ENCODE peak calls at places on chromosomes 6 and 20, in seven cellular contexts. O is CD8-positive, alpha-beta T cell; T is CD4-positive, alpha-beta memory T cell; M is heart right ventricle; Y is sigmoid colon; Q is mesendoderm; X is testis. G is an unnamed sample.

GRCh38 chr20:59939052-59939878 is 840 bp downstream of the PPP1R3D start:
- DNase-seq in M (peak; percentile 7), X (peak; percentile 23), O (no peak), T (no peak), Y (peak; percentile 72), Q (peak; percentile 51), G (no peak)

GRCh38 chr6:127869772-127870404 is 31.0 kb downstream of the THEMIS start:
- DNase-seq in X (no peak), M (no peak), Y (no peak), T (no peak), O (no peak), Q (peak; percentile 17), G (no peak)

GRCh38 chr6:112367655-112368054 is 20.5 kb downstream of the RFPL4B start:
- DNase-seq in O (no peak), T (no peak), Q (no peak), Y (no peak), M (no peak), X (no peak), G (no peak)

GRCh38 chr6:138088307-138088744 is 18.9 kb downstream of the PERP start:
- DNase-seq in T (no peak), Q (peak; percentile 47), O (no peak), X (no peak), M (no peak), Y (no peak), G (no peak)

GRCh38 chr6:11525468-11526155 is 11.9 kb upstream of the TMEM170B start:
- DNase-seq in Y (no peak), T (no peak), Q (no peak), X (no peak), M (no peak), O (no peak), G (no peak)

GRCh38 chr6:170152111-170152926 is 138.6 kb downstream of the DLL1 start:
- DNase-seq in T (no peak), Q (peak; percentile 63), Y (no peak), O (no peak), M (peak; percentile 87), X (no peak), G (no peak)

GRCh38 chr6:164098857-164099534 is 684.5 kb downstream of the QKI start:
- DNase-seq in M (peak; percentile 67), O (no peak), X (no peak), T (no peak), Y (no peak), Q (peak; percentile 89), G (peak; percentile 47)

GRCh38 chr20:18380908-18381529 is 85.8 kb downstream of the DZANK1 start:
- DNase-seq in Q (peak; percentile 53), O (no peak), M (no peak), Y (no peak), T (no peak), X (no peak), G (no peak)

GRCh38 chr6:125236536-125237327 is 65.0 kb downstream of the HDDC2 start:
- DNase-seq in X (no peak), O (no peak), M (no peak), Y (no peak), T (no peak), Q (no peak), G (no peak)

GRCh38 chr6:146169872-146170271 is 141.0 kb downstream of the GRM1 start:
- DNase-seq in O (no peak), Y (no peak), Q (no peak), M (no peak), X (no peak), T (no peak), G (no peak)

GRCh38 chr6:56595490-56596122 is 47.1 kb downstream of the DST start:
- DNase-seq in M (peak; percentile 23), X (peak; percentile 50), Q (peak; percentile 48), O (peak; percentile 17), Y (no peak), T (peak; percentile 27), G (peak; percentile 19)

GRCh38 chr20:19487420-19487819 is 270.6 kb upstream of the RIN2 start:
- DNase-seq in M (no peak), X (no peak), Q (no peak), O (no peak), T (no peak), Y (no peak), G (no peak)

GRCh38 chr6:33320315-33321181 is 3.0 kb upstream of the ZBTB22 start:
- DNase-seq in Q (peak; percentile 91), Y (peak; percentile 82), X (peak; percentile 84), O (no peak), M (peak; percentile 69), T (no peak), G (no peak)

GRCh38 chr6:33317668-33318425 is at the start of gene ZBTB22:
- DNase-seq in O (peak; percentile 96), M (peak; percentile 99), Y (peak; percentile 100), Q (peak; percentile 100), X (peak; percentile 100), T (peak; percentile 97), G (peak; percentile 99)

GRCh38 chr6:33318426-33319073 is 1.0 kb upstream of the ZBTB22 start:
- DNase-seq in M (no peak), Y (no peak), X (no peak), Q (no peak), O (no peak), T (no peak), G (no peak)

GRCh38 chr6:33321227-33321626 is 3.7 kb upstream of the ZBTB22 start:
- DNase-seq in T (no peak), Q (no peak), Y (no peak), M (no peak), X (no peak), O (no peak), G (no peak)

GRCh38 chr6:33319939-33320314 is 2.4 kb upstream of the ZBTB22 start:
- DNase-seq in X (no peak), T (no peak), O (no peak), M (no peak), Y (no peak), Q (no peak), G (no peak)
- H3K4me3 ChIP-seq in X (no peak overlapping the region), T (no peak overlapping the region), O (no peak overlapping the region), M (no peak overlapping the region), Y (no peak overlapping the region), Q (no peak overlapping the region), G (no peak overlapping the region)

GRCh38 chr6:105301756-105302616 is 100.9 kb downstream of the PREP start:
- DNase-seq in M (no peak), Y (no peak), O (no peak), T (no peak), X (no peak), Q (no peak), G (no peak)
- H3K27ac ChIP-seq in M (peak overlapping the region; percentile 80), Y (no peak overlapping the region), O (no peak overlapping the region), T (no peak overlapping the region), X (no peak overlapping the region), Q (no peak overlapping the region), G (no peak overlapping the region)

GRCh38 chr20:38477747-38478146 is 5.1 kb downstream of the RALGAPB start:
- DNase-seq in T (no peak), M (no peak), X (no peak), O (no peak), Y (no peak), Q (no peak), G (no peak)

GRCh38 chr20:38485041-38485440 is 12.4 kb downstream of the RALGAPB start:
- DNase-seq in X (no peak), T (no peak), O (no peak), M (no peak), Q (no peak), Y (no peak), G (no peak)

GRCh38 chr20:38479596-38479995 is 7.0 kb downstream of the RALGAPB start:
- DNase-seq in M (no peak), X (no peak), T (no peak), O (no peak), Y (no peak), Q (no peak), G (no peak)
- H3K4me3 ChIP-seq in M (no peak overlapping the region), X (no peak overlapping the region), T (no peak overlapping the region), O (no peak overlapping the region), Y (no peak overlapping the region), Q (no peak overlapping the region), G (no peak overlapping the region)

DNA sequence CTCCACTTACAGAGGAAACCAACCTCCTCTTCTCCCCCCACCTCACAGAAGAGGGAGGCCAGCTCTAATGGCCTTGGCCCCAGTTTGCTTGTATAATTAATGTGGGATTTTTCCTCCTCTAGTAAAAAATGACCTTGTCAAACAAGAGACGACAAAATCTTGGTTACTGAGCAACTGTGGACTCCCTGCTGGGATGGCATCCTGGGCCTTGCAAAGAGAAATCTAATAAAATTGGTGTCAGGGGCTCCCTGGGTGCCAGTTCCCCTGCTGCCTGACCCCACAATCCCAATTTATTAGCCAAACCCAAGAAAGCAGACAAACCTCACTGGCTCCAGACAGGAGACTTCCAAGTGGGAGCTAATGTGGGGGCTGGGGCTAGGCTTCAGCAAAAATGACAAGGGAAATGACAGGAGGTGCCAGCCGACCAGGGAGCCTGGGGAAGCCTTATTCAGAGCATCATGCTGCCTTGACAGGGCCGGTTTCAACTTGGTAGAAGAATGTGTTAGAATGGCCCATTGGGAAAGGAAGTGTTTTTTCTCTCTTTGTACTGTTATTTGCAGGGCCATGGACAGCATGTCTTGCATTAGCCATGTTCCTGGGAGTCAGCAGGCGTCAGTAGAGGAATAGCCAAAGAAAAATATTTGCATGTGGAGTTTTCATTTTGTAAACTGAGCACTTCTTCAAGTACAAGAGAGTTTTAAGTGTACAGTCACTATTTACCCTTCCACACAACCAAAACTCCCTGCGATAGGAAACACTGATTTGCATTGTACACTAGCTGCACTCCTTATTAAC is 816.9 kb downstream of the DHX35 start:
- DNase-seq in Q (peak; percentile 32), M (no peak), O (no peak), Y (no peak), T (no peak), X (no peak), G (no peak)
- H3K27ac ChIP-seq in Q (no peak overlapping the region), M (no peak overlapping the region), O (no peak overlapping the region), Y (no peak overlapping the region), T (no peak overlapping the region), X (no peak overlapping the region), G (no peak overlapping the region)

GRCh38 chr6:74459260-74459659 is 746.6 kb downstream of the COL12A1 start:
- DNase-seq in Q (no peak), T (no peak), M (no peak), X (no peak), Y (no peak), O (no peak), G (no peak)
- H3K4me3 ChIP-seq in Q (no peak overlapping the region), T (no peak overlapping the region), M (no peak overlapping the region), X (no peak overlapping the region), Y (no peak overlapping the region), O (no peak overlapping the region), G (no peak overlapping the region)

GRCh38 chr6:149246691-149247384 is 70.7 kb upstream of the TAB2 start:
- DNase-seq in Y (no peak), Q (no peak), M (no peak), X (no peak), O (no peak), T (no peak), G (no peak)
- H3K27ac ChIP-seq in Y (no peak overlapping the region), Q (no peak overlapping the region), M (peak overlapping the region; percentile 7), X (no peak overlapping the region), O (no peak overlapping the region), T (no peak overlapping the region), G (no peak overlapping the region)

G was measured in SJCRH30.